ENCODE peak calls at places on chromosomes 5 and 9, in six cellular contexts. M is neuronal stem cell, T is IMR-90, O is H9, C is mesendoderm, J is H1. V is an unnamed sample.
A peak's percentile ranks its signal among the peaks of the same experiment; 100 is the strongest.

GRCh38 chr5:128085413-128085812 is 1.8 kb downstream of the SLC12A2 start:
- DNase-seq in M (no peak), C (no peak), T (no peak), J (no peak), O (no peak), V (no peak)

GRCh38 chr5:122774861-122775712 is at the start of gene SNX2:
- DNase-seq in M (peak; percentile 83), O (peak; percentile 93), T (peak; percentile 76), C (peak; percentile 95), J (peak; percentile 61), V (peak; percentile 93)

GRCh38 chr5:137359941-137360340 is 139.2 kb downstream of the SPOCK1 start:
- DNase-seq in J (no peak), O (no peak), M (no peak), C (no peak), T (no peak), V (no peak)

GRCh38 chr5:15452030-15452429 is 48.0 kb upstream of the FBXL7 start:
- DNase-seq in M (no peak), T (no peak), O (no peak), C (no peak), J (no peak), V (no peak)

GRCh38 chr9:69180670-69181069 is 6.6 kb downstream of the TJP2 start:
- DNase-seq in O (no peak), M (no peak), T (peak; percentile 99), J (no peak), C (peak; percentile 85), V (no peak)

GRCh38 chr9:104094534-104095020 is 468 bp downstream of the SMC2 start:
- DNase-seq in C (no peak), M (no peak), J (no peak), O (no peak), T (no peak), V (peak; percentile 13)

GRCh38 chr5:90504743-90505142 is 24.6 kb downstream of the LYSMD3 start:
- DNase-seq in T (no peak), J (no peak), C (no peak), O (no peak), M (no peak), V (no peak)

GRCh38 chr9:76403352-76403751 is 9.1 kb upstream of the RFK start:
- DNase-seq in O (no peak), C (peak; percentile 23), T (peak; percentile 85), M (no peak), J (no peak), V (peak; percentile 74)

GRCh38 chr9:32738501-32739172 is 44.7 kb upstream of the TMEM215 start:
- DNase-seq in O (no peak), C (no peak), M (no peak), T (no peak), J (no peak), V (no peak)

GRCh38 chr5:68999181-68999580 is 94.6 kb upstream of the SLC30A5 start:
- DNase-seq in T (no peak), M (no peak), J (no peak), O (no peak), C (no peak), V (peak; percentile 38)

GRCh38 chr9:31776471-31776870 is 608.0 kb upstream of the ACO1 start:
- DNase-seq in J (no peak), T (no peak), C (no peak), O (no peak), M (no peak), V (no peak)

GRCh38 chr5:134465856-134466240 is 54.2 kb upstream of the CDKN2AIPNL start:
- DNase-seq in J (peak; percentile 47), O (peak; percentile 89), T (peak; percentile 90), C (peak; percentile 94), M (peak; percentile 60), V (peak; percentile 86)

GRCh38 chr5:120703923-120704445 is 239.9 kb downstream of the PRR16 start:
- DNase-seq in M (no peak), O (no peak), T (no peak), C (no peak), J (no peak), V (no peak)

GRCh38 chr5:15690611-15691010 is 190.6 kb downstream of the FBXL7 start:
- DNase-seq in O (no peak), T (peak; percentile 64), C (no peak), M (no peak), J (no peak), V (no peak)

GRCh38 chr9:87588339-87588738 is 90.7 kb downstream of the DAPK1 start:
- DNase-seq in T (no peak), O (no peak), C (no peak), J (no peak), M (no peak), V (no peak)

GRCh38 chr5:56457887-56458451 is 224.8 kb upstream of the ANKRD55 start:
- DNase-seq in O (no peak), J (no peak), T (peak; percentile 78), M (no peak), C (no peak), V (no peak)

GRCh38 chr9:99259231-99259918 is 37.3 kb downstream of the SEC61B start:
- DNase-seq in J (no peak), C (peak; percentile 32), O (peak; percentile 61), T (no peak), M (no peak), V (no peak)

GRCh38 chr5:35771839-35772238 is 84.9 kb upstream of the IL7R start:
- DNase-seq in C (no peak), T (no peak), M (no peak), O (no peak), J (no peak), V (no peak)

GRCh38 chr9:1707291-1707690 is 307.9 kb upstream of the SMARCA2 start:
- DNase-seq in J (no peak), O (no peak), T (no peak), C (no peak), M (no peak), V (peak; percentile 30)

GRCh38 chr9:4706971-4707622 is 27.7 kb downstream of the CDC37L1 start:
- DNase-seq in M (no peak), T (no peak), C (no peak), O (no peak), J (no peak), V (no peak)
- H4K8ac ChIP-seq in M (no peak overlapping the region), T (no peak overlapping the region), C (no peak overlapping the region), O (no peak overlapping the region), J (no peak overlapping the region), V (no peak overlapping the region)

GRCh38 chr9:96140401-96141180 is 161.4 kb downstream of the HSD17B3 start:
- DNase-seq in M (no peak), C (peak; percentile 84), J (no peak), T (no peak), O (peak; percentile 53), V (no peak)
- H4K8ac ChIP-seq in M (no peak overlapping the region), C (no peak overlapping the region), J (peak overlapping the region; percentile 20), T (no peak overlapping the region), O (no peak overlapping the region), V (no peak overlapping the region)

GRCh38 chr5:150156033-150156381 is 362 bp upstream of the PDGFRB start:
- DNase-seq in J (no peak), C (no peak), O (no peak), T (no peak), M (no peak), V (no peak)

GRCh38 chr5:150156540-150156939 is 895 bp upstream of the PDGFRB start:
- DNase-seq in C (no peak), T (no peak), J (no peak), O (no peak), M (no peak), V (no peak)

GRCh38 chr5:150159741-150160179 is 4.1 kb upstream of the PDGFRB start:
- DNase-seq in T (peak; percentile 87), C (no peak), M (no peak), O (no peak), J (no peak), V (peak; percentile 19)

GRCh38 chr5:150160448-150161069 is 4.9 kb upstream of the PDGFRB start:
- DNase-seq in C (no peak), T (no peak), O (no peak), M (no peak), J (no peak), V (no peak)

DNA sequence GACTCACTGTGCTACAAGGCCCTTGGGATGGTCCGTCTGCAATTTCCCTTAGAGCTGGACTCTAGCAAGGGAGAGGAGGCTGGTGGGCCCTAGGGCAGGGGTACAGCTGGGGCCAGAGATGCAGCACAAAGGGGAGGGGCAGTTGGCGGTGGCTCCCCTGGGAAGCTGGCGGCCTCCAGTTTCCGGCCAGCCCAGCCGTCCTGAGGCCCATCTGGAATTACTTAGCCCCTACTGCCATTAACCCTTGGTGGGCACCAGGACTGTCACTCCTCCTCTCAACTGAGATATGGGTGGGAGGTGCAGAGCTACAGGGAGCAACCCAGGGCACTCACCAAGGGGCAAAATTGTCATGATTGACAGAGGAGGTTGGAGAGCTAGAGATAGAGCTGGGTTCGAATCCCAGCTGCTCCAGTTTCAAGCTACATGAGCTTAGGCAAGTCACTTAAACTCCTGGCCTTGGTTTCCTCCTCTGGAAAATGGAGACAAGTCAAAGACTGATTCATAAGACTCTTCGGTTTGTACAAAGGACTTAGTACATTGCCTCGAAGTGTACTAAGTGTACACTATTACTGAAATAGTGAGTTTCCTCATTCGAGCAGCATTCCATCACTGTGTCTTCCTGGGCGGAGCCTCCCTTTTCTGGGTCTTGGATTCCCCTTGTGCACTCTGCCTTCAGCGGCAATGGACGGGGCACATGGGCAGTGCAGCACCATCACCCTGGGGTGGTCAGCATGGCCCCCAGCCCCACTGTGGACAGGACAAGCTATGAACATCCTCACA is 2.7 kb upstream of the PDGFRB start:
- DNase-seq in J (no peak), O (no peak), M (no peak), C (no peak), T (peak; percentile 40), V (no peak)
- H4K8ac ChIP-seq in J (no peak overlapping the region), O (no peak overlapping the region), M (no peak overlapping the region), C (no peak overlapping the region), T (peak overlapping the region; percentile 5), V (no peak overlapping the region)

GRCh38 chr5:10323588-10324488 is 16.1 kb upstream of the CMBL start:
- DNase-seq in J (no peak), O (no peak), M (no peak), C (peak; percentile 16), T (peak; percentile 29), V (no peak)

GRCh38 chr5:10321882-10322281 is 14.2 kb upstream of the CMBL start:
- DNase-seq in T (no peak), M (no peak), J (no peak), O (no peak), C (no peak), V (no peak)

GRCh38 chr5:10320793-10321192 is 13.1 kb upstream of the CMBL start:
- DNase-seq in J (no peak), O (no peak), C (no peak), T (no peak), M (no peak), V (no peak)

GRCh38 chr5:10328323-10328722 is 20.6 kb upstream of the CMBL start:
- DNase-seq in O (peak; percentile 13), T (peak; percentile 28), M (no peak), J (no peak), C (no peak), V (no peak)

DNA sequence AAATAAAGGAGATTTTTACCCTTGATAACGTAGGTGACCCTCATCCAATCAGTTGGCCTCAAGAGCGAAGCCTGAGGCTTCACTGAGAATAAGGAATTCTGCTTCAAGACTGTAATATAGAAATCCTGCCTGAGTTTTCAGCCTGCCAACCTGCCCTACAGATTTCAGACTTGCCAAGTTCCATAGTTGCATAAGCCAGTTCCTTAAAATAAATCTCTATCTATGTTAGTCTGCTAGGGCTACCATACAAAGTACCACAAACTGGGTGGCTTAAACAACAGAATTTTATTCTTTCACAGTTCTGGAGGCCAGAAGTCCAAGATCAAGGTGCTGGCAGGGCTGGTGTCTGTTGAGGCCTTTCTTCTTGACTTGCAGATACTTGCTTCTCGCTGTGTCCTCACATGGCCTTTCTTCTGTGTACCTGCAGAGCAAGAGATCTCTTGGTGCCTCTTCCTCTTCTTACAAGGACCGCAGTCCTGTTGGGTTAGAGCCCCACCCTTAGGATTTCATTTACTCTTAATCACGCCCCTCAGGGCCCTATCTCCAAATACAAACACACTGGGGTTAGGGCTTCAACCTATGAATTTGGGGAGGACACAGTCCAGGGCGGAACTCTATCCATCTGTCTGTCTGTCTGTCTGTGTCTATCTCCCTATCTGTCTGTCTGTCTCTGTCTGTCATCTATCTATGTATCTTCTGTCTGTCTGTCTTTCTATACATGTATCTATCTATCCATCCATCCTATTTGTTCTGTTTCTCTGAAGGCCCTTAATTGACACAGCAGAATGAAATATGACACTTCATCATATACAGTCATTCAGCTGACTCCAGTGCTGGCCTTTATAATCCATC is 17.0 kb upstream of the CMBL start:
- DNase-seq in J (no peak), O (peak; percentile 9), M (no peak), C (no peak), T (no peak), V (no peak)
- H4K8ac ChIP-seq in J (no peak overlapping the region), O (no peak overlapping the region), M (no peak overlapping the region), C (no peak overlapping the region), T (no peak overlapping the region), V (no peak overlapping the region)